ENCODE peak calls at places on chromosomes 1 and 21, in four cellular contexts. O, I, R and K are unnamed samples.

GRCh38 chr1:213388199-213388598 is 337.2 kb downstream of the RPS6KC1 start:
- DNase-seq in O (no peak), I (no peak), R (no peak), K (no peak)

GRCh38 chr1:27592600-27593340 is 11.2 kb downstream of the AHDC1 start:
- DNase-seq in O (no peak), I (no peak), R (no peak), K (no peak)

GRCh38 chr1:170871868-170872267 is 63.5 kb upstream of the MROH9 start:
- DNase-seq in O (no peak), I (no peak), R (no peak), K (no peak)

GRCh38 chr21:17660449-17660848 is 47.7 kb upstream of the BTG3 start:
- DNase-seq in O (no peak), I (no peak), R (no peak), K (no peak)

GRCh38 chr1:91582431-91582921 is 81.8 kb downstream of the CDC7 start:
- DNase-seq in O (no peak), I (no peak), R (no peak), K (peak; percentile 28)

GRCh38 chr1:6002714-6003501 is 10.7 kb upstream of the NPHP4 start:
- DNase-seq in O (no peak), I (no peak), R (no peak), K (no peak)

GRCh38 chr1:202165942-202166843 is 5.8 kb upstream of the PTPN7 start:
- DNase-seq in O (no peak), I (no peak), R (no peak), K (no peak)

GRCh38 chr1:21232044-21232443 is 55.3 kb upstream of the EIF4G3 start:
- DNase-seq in O (peak; percentile 40), I (no peak), R (no peak), K (peak; percentile 67)

GRCh38 chr1:19113362-19114092 is 96.5 kb downstream of the UBR4 start:
- DNase-seq in O (peak; percentile 37), I (no peak), R (no peak), K (peak; percentile 34)

GRCh38 chr1:185409763-185410528 is 92.9 kb upstream of the IVNS1ABP start:
- DNase-seq in O (no peak), I (no peak), R (no peak), K (no peak)

GRCh38 chr1:236522937-236523703 is 662 bp upstream of the LGALS8 start:
- DNase-seq in O (peak; percentile 50), I (no peak), R (peak; percentile 57), K (peak; percentile 21)

GRCh38 chr1:2134232-2134603 is 60.4 kb downstream of the FAAP20 start:
- DNase-seq in O (no peak), I (no peak), R (no peak), K (no peak)

GRCh38 chr1:160646711-160647328 is at the start of gene SLAMF1:
- DNase-seq in O (peak; percentile 30), I (no peak), R (no peak), K (no peak)

GRCh38 chr1:153565529-153566374 is at the start of gene S100A2:
- DNase-seq in O (peak; percentile 55), I (peak; percentile 55), R (no peak), K (peak; percentile 84)

GRCh38 chr21:44883250-44883649 is 9.8 kb upstream of the PTTG1IP start:
- DNase-seq in O (no peak), I (no peak), R (no peak), K (no peak)

GRCh38 chr1:29124366-29125236 is 898 bp upstream of the TMEM200B start:
- DNase-seq in O (peak; percentile 69), I (peak; percentile 64), R (peak; percentile 73), K (peak; percentile 72)

GRCh38 chr1:51916587-51917405 is 38.3 kb upstream of the NRDC start:
- DNase-seq in O (no peak), I (no peak), R (no peak), K (no peak)

GRCh38 chr21:26136686-26137085 is 33.9 kb downstream of the APP start:
- DNase-seq in O (no peak), I (peak; percentile 21), R (no peak), K (no peak)

GRCh38 chr1:43340559-43340958 is 2.9 kb downstream of the MPL start:
- DNase-seq in O (no peak), I (no peak), R (no peak), K (no peak)

GRCh38 chr1:66375125-66375524 is 158.8 kb upstream of the SGIP1 start:
- DNase-seq in O (no peak), I (no peak), R (no peak), K (no peak)

GRCh38 chr1:22969224-22969829 is 3.3 kb downstream of the LACTBL1 start:
- DNase-seq in O (peak; percentile 38), I (no peak), R (peak; percentile 33), K (peak; percentile 89)

GRCh38 chr21:34908424-34909055 is 140.6 kb downstream of the RUNX1 start:
- DNase-seq in O (no peak), I (no peak), R (no peak), K (no peak)

GRCh38 chr1:238143038-238143437 is 252.3 kb upstream of the ZP4 start:
- DNase-seq in O (no peak), I (no peak), R (no peak), K (no peak)

GRCh38 chr1:101203812-101204540 is 32.8 kb upstream of the S1PR1 start:
- DNase-seq in O (no peak), I (no peak), R (no peak), K (peak; percentile 46)

GRCh38 chr1:241357366-241358305 is 631 bp upstream of the RGS7 start:
- DNase-seq in O (no peak), I (no peak), R (no peak), K (peak; percentile 5)

GRCh38 chr1:183956559-183957188 is 80.9 kb downstream of the COLGALT2 start:
- DNase-seq in O (peak; percentile 30), I (peak; percentile 25), R (no peak), K (peak; percentile 79)

GRCh38 chr1:143698016-143698415 is 273.8 kb downstream of the FAM72C start:
- DNase-seq in O (peak; percentile 74), I (no peak), R (no peak), K (no peak)

GRCh38 chr1:41412748-41413147 is 51.5 kb downstream of the FOXO6 start:
- DNase-seq in O (no peak), I (no peak), R (no peak), K (no peak)

GRCh38 chr1:53956308-53957168 is 10.4 kb downstream of the LRRC42 start:
- DNase-seq in O (no peak), I (no peak), R (no peak), K (no peak)

GRCh38 chr1:11307837-11308236 is 34.8 kb downstream of the UBIAD1 start:
- DNase-seq in O (no peak), I (no peak), R (no peak), K (no peak)

GRCh38 chr1:24283326-24284155 is 35.6 kb upstream of the GRHL3 start:
- DNase-seq in O (no peak), I (no peak), R (no peak), K (peak; percentile 80)

GRCh38 chr1:98660941-98661543 is 479 bp upstream of the SNX7 start:
- DNase-seq in O (no peak), I (no peak), R (no peak), K (no peak)
- TF ChIP-seq POLR2AphosphoS5 in O (no peak), I (no peak), R (peak; percentile 16), K (no peak)

GRCh38 chr1:116915182-116915611 is 5.5 kb downstream of the PTGFRN start:
- DNase-seq in O (peak; percentile 77), I (no peak), R (no peak), K (no peak)
- TF ChIP-seq POLR2AphosphoS5 in O (no peak), I (no peak), R (no peak), K (no peak)

GRCh38 chr1:155202198-155202597 is 5.5 kb downstream of the THBS3 start:
- DNase-seq in O (no peak), I (no peak), R (no peak), K (no peak)

GRCh38 chr1:155200920-155201319 is 6.8 kb downstream of the THBS3 start:
- DNase-seq in O (no peak), I (no peak), R (no peak), K (no peak)

GRCh38 chr1:155197901-155198546 is 9.7 kb downstream of the THBS3 start:
- DNase-seq in O (no peak), I (no peak), R (no peak), K (no peak)

GRCh38 chr1:155198547-155198906 is 9.2 kb downstream of the THBS3 start:
- DNase-seq in O (no peak), I (no peak), R (no peak), K (no peak)

GRCh38 chr1:155199792-155200191 is 7.9 kb downstream of the THBS3 start:
- DNase-seq in O (no peak), I (no peak), R (no peak), K (no peak)
- TF ChIP-seq POLR2AphosphoS5 in O (no peak), I (no peak), R (no peak), K (no peak)

DNA sequence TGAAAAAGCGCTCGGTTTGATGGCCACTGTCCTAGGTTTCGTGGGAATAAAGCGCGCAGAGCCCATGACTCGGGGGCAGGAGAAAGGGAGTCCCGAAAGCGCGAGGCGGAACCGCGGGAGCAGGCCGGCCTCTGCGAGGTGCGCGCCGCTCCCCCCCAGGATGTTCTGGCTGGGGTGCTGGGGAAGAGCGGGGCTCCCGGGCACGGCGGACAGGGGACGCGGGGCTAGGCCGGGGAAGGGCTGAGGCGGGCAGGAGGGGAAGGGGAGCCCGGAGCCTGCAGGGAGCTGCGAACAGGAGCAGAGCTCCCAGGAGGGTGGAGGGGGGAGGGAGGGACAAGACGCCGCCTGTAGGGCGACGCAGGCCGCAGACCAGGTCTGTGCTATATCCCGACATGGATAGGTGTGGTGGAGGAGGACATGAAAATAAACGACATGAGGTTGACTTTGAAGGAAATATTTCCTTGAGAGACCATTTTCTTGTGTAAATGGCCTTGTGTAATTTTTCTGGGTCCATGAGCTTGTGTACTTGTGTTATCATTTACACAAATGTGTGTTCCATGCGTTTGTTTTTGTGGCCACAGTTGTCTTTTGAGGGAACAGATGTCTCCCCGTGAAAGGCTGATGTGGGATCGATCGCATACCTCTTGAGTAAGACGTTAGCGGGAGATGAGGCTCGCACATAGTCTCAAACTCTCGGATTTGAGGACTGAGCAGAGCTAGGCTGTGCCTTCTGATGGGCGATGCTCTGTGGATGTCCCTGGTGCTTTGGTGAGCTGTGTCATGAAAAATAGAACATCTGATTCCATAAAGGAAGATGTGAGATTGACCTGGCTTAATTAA is 1.3 kb downstream of the PCNT start:
- DNase-seq in O (peak; percentile 57), I (peak; percentile 51), R (no peak), K (peak; percentile 59)
- TF ChIP-seq POLR2AphosphoS5 in O (no peak), I (no peak), R (no peak), K (no peak)

DNA sequence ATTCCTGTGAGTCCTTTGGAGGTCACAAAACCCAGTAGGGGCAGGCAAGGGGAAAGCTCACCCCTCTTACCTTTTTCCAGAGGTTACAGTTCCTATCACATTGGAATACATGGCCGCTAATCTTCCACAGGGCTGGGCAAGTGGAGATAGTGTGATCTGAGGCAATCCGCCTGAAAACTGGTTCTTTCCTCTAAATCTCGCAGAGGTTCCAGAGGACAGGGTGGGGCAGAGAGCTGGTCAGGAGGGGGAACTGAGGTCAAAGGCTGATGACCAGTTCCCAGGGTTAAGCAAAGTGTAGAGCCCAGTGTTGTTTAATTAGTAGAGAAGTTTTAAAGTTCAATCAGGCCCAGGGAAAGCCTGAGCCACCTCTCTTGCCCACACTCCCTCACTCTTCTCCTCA is at the start of gene SERPINC1:
- DNase-seq in O (no peak), I (no peak), R (no peak), K (no peak)
- TF ChIP-seq POLR2AphosphoS5 in O (no peak), I (no peak), R (no peak), K (no peak)